ENCODE peak calls at places on chromosomes 6 and 20, in six cellular contexts. H is stimulated activated CD4-positive, alpha-beta T cell treated with anti-CD3 and anti-CD28 coated beads, TNF-alpha, amount 100 ng/mL, for 24 hours; L is GM12891; W is mesendoderm; B is DMS79; Q is activated CD4-positive, CD25-positive, alpha-beta regulatory T cell. X is an unnamed sample.

GRCh38 chr6:158662607-158663464 is 13.0 kb downstream of the SYTL3 start:
- DNase-seq in Q (no peak), H (no peak), L (no peak), B (peak; percentile 85), W (no peak), X (no peak)

GRCh38 chr20:39019805-39020325 is 57.7 kb downstream of the DHX35 start:
- DNase-seq in W (no peak), Q (no peak), L (no peak), B (no peak), H (no peak), X (no peak)

GRCh38 chr6:166497087-166497899 is 89.2 kb downstream of the RAMACL start:
- DNase-seq in L (no peak), W (no peak), Q (no peak), B (no peak), H (no peak), X (no peak)

GRCh38 chr6:43016166-43016915 is 2.3 kb downstream of the KLHDC3 start:
- DNase-seq in H (no peak), B (no peak), W (peak; percentile 9), L (no peak), Q (no peak), X (no peak)

GRCh38 chr6:135358251-135358821 is 139.2 kb downstream of the AHI1 start:
- DNase-seq in W (no peak), Q (no peak), H (no peak), L (no peak), B (no peak), X (no peak)

GRCh38 chr20:36483205-36483918 is 58.0 kb upstream of the MYL9 start:
- DNase-seq in L (no peak), H (no peak), Q (no peak), W (no peak), B (no peak), X (no peak)

GRCh38 chr6:163761491-163761890 is 347.0 kb downstream of the QKI start:
- DNase-seq in B (no peak), L (no peak), Q (no peak), W (no peak), H (no peak), X (no peak)

GRCh38 chr6:17580518-17581048 is 19.5 kb upstream of the FAM8A1 start:
- DNase-seq in H (no peak), B (no peak), W (no peak), Q (no peak), L (no peak), X (no peak)

GRCh38 chr6:71289039-71289801 is 609 bp downstream of the OGFRL1 start:
- DNase-seq in H (no peak), W (peak; percentile 51), Q (no peak), L (no peak), B (peak; percentile 23), X (peak; percentile 30)

GRCh38 chr6:119445666-119446622 is 96.4 kb upstream of the MAN1A1 start:
- DNase-seq in B (no peak), H (no peak), W (peak; percentile 53), Q (no peak), L (no peak), X (no peak)

GRCh38 chr20:21521596-21522478 is 8.0 kb upstream of the NKX2-2 start:
- DNase-seq in W (no peak), L (no peak), B (no peak), H (no peak), Q (no peak), X (no peak)

GRCh38 chr6:148423601-148424270 is 81.1 kb downstream of the SASH1 start:
- DNase-seq in H (no peak), W (no peak), Q (no peak), L (no peak), B (no peak), X (no peak)

GRCh38 chr20:59723108-59723500 is 118.8 kb downstream of the PHACTR3 start:
- DNase-seq in W (no peak), B (no peak), H (no peak), L (no peak), Q (no peak), X (no peak)

GRCh38 chr6:126148853-126149252 is 162.5 kb downstream of the TRMT11 start:
- DNase-seq in L (no peak), W (no peak), Q (no peak), B (no peak), H (no peak), X (no peak)

GRCh38 chr20:16123623-16124022 is 449.6 kb downstream of the KIF16B start:
- DNase-seq in B (no peak), H (no peak), W (no peak), Q (no peak), L (no peak), X (no peak)

GRCh38 chr6:124682751-124683150 is 279.5 kb upstream of the RNF217 start:
- DNase-seq in H (no peak), Q (no peak), L (no peak), W (no peak), B (no peak), X (no peak)

GRCh38 chr20:34302312-34302722 is 838 bp downstream of the AHCY start:
- DNase-seq in W (no peak), H (no peak), Q (no peak), L (no peak), B (no peak), X (no peak)

GRCh38 chr6:164106345-164106769 is 691.8 kb downstream of the QKI start:
- DNase-seq in H (no peak), Q (no peak), B (no peak), W (peak; percentile 58), L (peak; percentile 50), X (no peak)

GRCh38 chr6:114747995-114748625 is 405.3 kb upstream of the HS3ST5 start:
- DNase-seq in L (peak; percentile 1), W (peak; percentile 22), B (no peak), H (no peak), Q (no peak), X (peak; percentile 7)

GRCh38 chr20:46022411-46023147 is 6.4 kb upstream of the SLC12A5 start:
- DNase-seq in L (peak; percentile 68), H (peak; percentile 59), W (peak; percentile 63), Q (peak; percentile 59), B (peak; percentile 14), X (peak; percentile 81)

GRCh38 chr6:167311286-167311685 is 13.6 kb upstream of the TTLL2 start:
- DNase-seq in B (no peak), L (no peak), Q (no peak), W (no peak), H (no peak), X (no peak)

GRCh38 chr6:155265843-155266535 is 2.2 kb downstream of the CLDN20 start:
- DNase-seq in Q (no peak), B (no peak), H (no peak), W (peak; percentile 49), L (no peak), X (no peak)

GRCh38 chr6:95601133-95601532 is 23.8 kb downstream of the MANEA start:
- DNase-seq in Q (no peak), B (no peak), H (no peak), W (peak; percentile 22), L (no peak), X (no peak)

GRCh38 chr20:62861732-62862336 is at the start of gene TCFL5:
- DNase-seq in B (peak; percentile 18), W (peak; percentile 71), H (peak; percentile 93), Q (peak; percentile 90), L (peak; percentile 83), X (peak; percentile 94)

GRCh38 chr20:32189691-32190607 is 17.6 kb downstream of the PLAGL2 start:
- DNase-seq in H (no peak), B (peak; percentile 61), L (peak; percentile 53), W (peak; percentile 62), Q (peak; percentile 12), X (no peak)

GRCh38 chr6:52572536-52572935 is 4.3 kb downstream of the TRAM2 start:
- DNase-seq in Q (no peak), W (no peak), L (no peak), H (no peak), B (no peak), X (no peak)

GRCh38 chr6:99905209-99906106 is 88.6 kb downstream of the MCHR2 start:
- DNase-seq in L (no peak), H (no peak), W (peak; percentile 71), B (no peak), Q (no peak), X (peak; percentile 22)

X was measured in GM19239.